ENCODE peak calls at places on chromosomes 5 and 9, in seven cellular contexts. One of them, this sample, is unnamed.

GRCh38 chr9:127451681-127452480 is 571 bp downstream of the LRSAM1 start:
- DNase-seq in heart left ventricle: peak; percentile 76
- DNase-seq in HCT116: no peak
- DNase-seq in uterus: peak; percentile 63
- DNase-seq in IMR-90: peak; percentile 57
- DNase-seq in GM12892: peak; percentile 49
- DNase-seq in sigmoid colon: peak; percentile 83
- DNase-seq in this sample: peak; percentile 91

GRCh38 chr9:104810421-104811339 is 46.8 kb downstream of the NIPSNAP3B start:
- DNase-seq in heart left ventricle: no peak
- DNase-seq in HCT116: no peak
- DNase-seq in uterus: no peak
- DNase-seq in IMR-90: peak; percentile 59
- DNase-seq in GM12892: no peak
- DNase-seq in sigmoid colon: no peak
- DNase-seq in this sample: peak; percentile 42

GRCh38 chr5:102823441-102823874 is 68.4 kb downstream of the PAM start:
- DNase-seq in heart left ventricle: no peak
- DNase-seq in HCT116: peak; percentile 13
- DNase-seq in uterus: no peak
- DNase-seq in IMR-90: peak; percentile 62
- DNase-seq in GM12892: no peak
- DNase-seq in sigmoid colon: no peak
- DNase-seq in this sample: no peak

GRCh38 chr5:60195083-60195482 is 301.6 kb upstream of the PDE4D start:
- DNase-seq in heart left ventricle: no peak
- DNase-seq in HCT116: no peak
- DNase-seq in uterus: no peak
- DNase-seq in IMR-90: no peak
- DNase-seq in GM12892: no peak
- DNase-seq in sigmoid colon: no peak
- DNase-seq in this sample: no peak

GRCh38 chr5:1508679-1509290 is 15.0 kb downstream of the LPCAT1 start:
- DNase-seq in heart left ventricle: no peak
- DNase-seq in HCT116: no peak
- DNase-seq in uterus: no peak
- DNase-seq in IMR-90: peak; percentile 30
- DNase-seq in GM12892: no peak
- DNase-seq in sigmoid colon: peak; percentile 55
- DNase-seq in this sample: no peak

GRCh38 chr5:36146390-36146789 is 5.3 kb downstream of the LMBRD2 start:
- DNase-seq in heart left ventricle: no peak
- DNase-seq in HCT116: no peak
- DNase-seq in uterus: no peak
- DNase-seq in IMR-90: no peak
- DNase-seq in GM12892: no peak
- DNase-seq in sigmoid colon: no peak
- DNase-seq in this sample: no peak

GRCh38 chr5:376951-377325 is 55.4 kb downstream of the AHRR start:
- DNase-seq in heart left ventricle: no peak
- DNase-seq in HCT116: no peak
- DNase-seq in uterus: no peak
- DNase-seq in IMR-90: no peak
- DNase-seq in GM12892: no peak
- DNase-seq in sigmoid colon: no peak
- DNase-seq in this sample: no peak

GRCh38 chr5:126471875-126472537 is 48.8 kb downstream of the GRAMD2B start:
- DNase-seq in heart left ventricle: no peak
- DNase-seq in HCT116: no peak
- DNase-seq in uterus: no peak
- DNase-seq in IMR-90: peak; percentile 88
- DNase-seq in GM12892: no peak
- DNase-seq in sigmoid colon: no peak
- DNase-seq in this sample: peak; percentile 43

GRCh38 chr5:39369123-39369815 is 5.0 kb upstream of the C9 start:
- DNase-seq in heart left ventricle: no peak
- DNase-seq in HCT116: no peak
- DNase-seq in uterus: no peak
- DNase-seq in IMR-90: no peak
- DNase-seq in GM12892: no peak
- DNase-seq in sigmoid colon: no peak
- DNase-seq in this sample: no peak

GRCh38 chr5:159104058-159104651 is 4.4 kb upstream of the EBF1 start:
- DNase-seq in heart left ventricle: peak; percentile 69
- DNase-seq in HCT116: no peak
- DNase-seq in uterus: peak; percentile 43
- DNase-seq in IMR-90: peak; percentile 21
- DNase-seq in GM12892: no peak
- DNase-seq in sigmoid colon: peak; percentile 75
- DNase-seq in this sample: no peak

DNA sequence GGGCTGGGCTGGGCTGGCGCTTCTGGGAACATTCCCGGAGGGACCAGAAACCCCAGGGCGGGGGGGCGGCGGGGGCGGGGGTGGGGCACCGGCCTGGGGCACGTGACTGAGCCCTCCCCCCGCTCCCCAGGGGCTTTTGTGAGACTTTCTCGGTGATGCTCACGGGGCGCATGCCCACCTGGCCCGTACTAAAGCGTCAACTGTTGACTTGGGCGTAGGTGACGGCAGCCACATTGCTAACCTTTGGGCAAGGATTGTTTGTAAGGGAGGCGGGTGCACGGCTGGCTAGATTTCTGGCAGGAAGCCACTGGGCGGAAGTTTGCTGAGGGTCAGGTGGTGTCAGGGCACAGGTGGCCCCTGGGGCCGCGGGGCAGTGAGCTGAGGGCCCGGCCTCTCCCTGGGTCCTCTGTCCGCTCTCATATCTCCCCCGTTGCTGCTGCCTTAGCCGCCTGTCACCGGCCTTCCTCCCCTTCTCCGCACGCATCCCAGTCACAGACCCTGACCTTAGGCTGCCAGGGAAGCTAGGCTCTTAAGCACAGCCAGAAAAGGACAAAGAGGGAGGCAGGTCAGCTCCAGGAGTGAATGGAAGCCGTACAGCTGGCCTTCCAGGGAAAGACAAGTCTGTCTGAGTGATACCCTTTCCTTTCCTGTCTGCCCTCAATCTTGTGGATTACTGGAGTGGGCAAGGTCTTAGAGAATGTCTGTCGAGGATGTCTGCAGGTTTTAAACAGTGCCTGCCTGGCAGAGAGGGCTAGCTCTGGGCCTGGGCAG is 812 bp downstream of the CACFD1 start:
- DNase-seq in heart left ventricle: no peak
- DNase-seq in HCT116: no peak
- DNase-seq in uterus: no peak
- DNase-seq in IMR-90: no peak
- DNase-seq in GM12892: peak; percentile 72
- DNase-seq in sigmoid colon: peak; percentile 86
- DNase-seq in this sample: peak; percentile 70
- TF ChIP-seq POLR2A in heart left ventricle: no peak
- TF ChIP-seq POLR2A in HCT116: no peak
- TF ChIP-seq POLR2A in uterus: no peak
- TF ChIP-seq POLR2A in IMR-90: no peak
- TF ChIP-seq POLR2A in GM12892: no peak
- TF ChIP-seq POLR2A in sigmoid colon: no peak
- TF ChIP-seq POLR2A in this sample: no peak

DNA sequence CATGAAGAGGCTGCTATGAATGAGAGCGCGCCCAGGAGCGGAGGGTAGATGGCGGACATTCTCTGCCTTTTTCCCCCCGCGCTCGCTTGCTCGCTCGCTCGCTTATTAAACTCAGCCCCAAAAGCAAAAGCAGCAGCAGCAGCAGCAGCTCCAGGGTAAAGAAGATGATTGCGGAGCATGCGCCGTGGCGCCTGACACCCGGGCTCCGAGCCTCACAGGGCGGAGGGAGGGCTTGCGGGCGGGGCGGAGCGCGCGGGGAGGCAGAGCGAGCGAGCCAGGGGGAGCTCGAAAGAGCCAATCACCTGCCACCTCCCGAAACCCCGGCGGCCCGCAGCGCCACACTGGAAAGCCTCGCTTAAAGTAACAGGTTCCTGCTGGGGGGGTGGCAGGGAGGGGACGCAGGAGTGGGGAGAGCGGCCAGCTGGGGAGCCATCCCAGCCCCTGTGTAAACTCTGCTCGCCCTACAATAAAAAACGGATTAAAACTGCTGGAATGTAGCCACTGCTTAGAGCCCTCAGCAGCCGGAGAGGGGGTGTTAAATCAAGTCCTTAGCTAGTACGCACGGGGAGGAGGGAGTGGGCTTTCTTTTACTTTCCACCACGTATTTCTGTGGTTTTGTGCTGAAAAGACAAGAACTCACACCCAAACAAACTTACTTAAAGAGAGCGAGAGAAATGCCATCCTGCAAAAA is at the start of gene MLLT3:
- DNase-seq in heart left ventricle: peak; percentile 99
- DNase-seq in HCT116: peak; percentile 84
- DNase-seq in uterus: peak; percentile 97
- DNase-seq in IMR-90: peak; percentile 95
- DNase-seq in GM12892: peak; percentile 81
- DNase-seq in sigmoid colon: peak; percentile 98
- DNase-seq in this sample: peak; percentile 94
- TF ChIP-seq POLR2A in heart left ventricle: peak; percentile 73
- TF ChIP-seq POLR2A in HCT116: peak; percentile 24
- TF ChIP-seq POLR2A in uterus: peak; percentile 84
- TF ChIP-seq POLR2A in IMR-90: no peak
- TF ChIP-seq POLR2A in GM12892: peak; percentile 51
- TF ChIP-seq POLR2A in sigmoid colon: peak; percentile 76
- TF ChIP-seq POLR2A in this sample: no peak

DNA sequence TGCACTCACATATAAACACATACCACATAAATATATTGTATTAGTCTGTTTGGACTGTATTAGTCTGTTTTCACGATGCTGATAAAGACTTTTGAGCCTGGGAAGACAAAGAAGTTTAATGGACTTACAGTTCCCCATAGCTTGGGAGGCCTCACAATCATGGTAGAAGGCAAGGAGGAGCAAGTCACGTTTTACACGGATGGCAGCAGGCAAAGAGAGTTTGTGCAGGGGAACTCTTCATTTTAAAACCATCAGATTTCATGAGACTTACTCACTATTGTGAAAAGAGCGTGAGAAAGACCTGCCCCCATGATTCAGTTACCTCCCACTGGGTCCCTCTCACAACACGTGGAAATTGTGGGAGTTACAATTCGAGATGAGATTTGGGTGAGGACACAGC is 133.4 kb downstream of the FER start:
- DNase-seq in heart left ventricle: no peak
- DNase-seq in HCT116: no peak
- DNase-seq in uterus: no peak
- DNase-seq in IMR-90: no peak
- DNase-seq in GM12892: no peak
- DNase-seq in sigmoid colon: no peak
- DNase-seq in this sample: no peak
- TF ChIP-seq POLR2A in heart left ventricle: no peak
- TF ChIP-seq POLR2A in HCT116: no peak
- TF ChIP-seq POLR2A in uterus: no peak
- TF ChIP-seq POLR2A in IMR-90: no peak
- TF ChIP-seq POLR2A in GM12892: no peak
- TF ChIP-seq POLR2A in sigmoid colon: no peak
- TF ChIP-seq POLR2A in this sample: no peak

GRCh38 chr9:83061036-83061435 is 1.9 kb downstream of the RASEF start:
- DNase-seq in heart left ventricle: no peak
- DNase-seq in HCT116: no peak
- DNase-seq in uterus: no peak
- DNase-seq in IMR-90: peak; percentile 6
- DNase-seq in GM12892: no peak
- DNase-seq in sigmoid colon: no peak
- DNase-seq in this sample: no peak
- TF ChIP-seq POLR2A in heart left ventricle: no peak
- TF ChIP-seq POLR2A in HCT116: no peak
- TF ChIP-seq POLR2A in uterus: no peak
- TF ChIP-seq POLR2A in IMR-90: no peak
- TF ChIP-seq POLR2A in GM12892: no peak
- TF ChIP-seq POLR2A in sigmoid colon: no peak
- TF ChIP-seq POLR2A in this sample: no peak

GRCh38 chr5:43647789-43648188 is 44.8 kb downstream of the NNT start:
- DNase-seq in heart left ventricle: no peak
- DNase-seq in HCT116: no peak
- DNase-seq in uterus: no peak
- DNase-seq in IMR-90: no peak
- DNase-seq in GM12892: no peak
- DNase-seq in sigmoid colon: no peak
- DNase-seq in this sample: no peak
- TF ChIP-seq POLR2A in heart left ventricle: no peak
- TF ChIP-seq POLR2A in HCT116: no peak
- TF ChIP-seq POLR2A in uterus: no peak
- TF ChIP-seq POLR2A in IMR-90: no peak
- TF ChIP-seq POLR2A in GM12892: no peak
- TF ChIP-seq POLR2A in sigmoid colon: no peak
- TF ChIP-seq POLR2A in this sample: no peak

GRCh38 chr5:141729387-141730006 is 47.5 kb upstream of the ARAP3 start:
- DNase-seq in heart left ventricle: no peak
- DNase-seq in HCT116: no peak
- DNase-seq in uterus: no peak
- DNase-seq in IMR-90: no peak
- DNase-seq in GM12892: no peak
- DNase-seq in sigmoid colon: no peak
- DNase-seq in this sample: no peak
- TF ChIP-seq POLR2A in heart left ventricle: no peak
- TF ChIP-seq POLR2A in HCT116: no peak
- TF ChIP-seq POLR2A in uterus: no peak
- TF ChIP-seq POLR2A in IMR-90: no peak
- TF ChIP-seq POLR2A in GM12892: no peak
- TF ChIP-seq POLR2A in sigmoid colon: no peak
- TF ChIP-seq POLR2A in this sample: no peak

GRCh38 chr9:134379774-134380431 is 53.6 kb downstream of the RXRA start:
- DNase-seq in heart left ventricle: no peak
- DNase-seq in HCT116: peak; percentile 47
- DNase-seq in uterus: no peak
- DNase-seq in IMR-90: no peak
- DNase-seq in GM12892: no peak
- DNase-seq in sigmoid colon: no peak
- DNase-seq in this sample: peak; percentile 99
- TF ChIP-seq POLR2A in heart left ventricle: no peak
- TF ChIP-seq POLR2A in HCT116: no peak
- TF ChIP-seq POLR2A in uterus: no peak
- TF ChIP-seq POLR2A in IMR-90: no peak
- TF ChIP-seq POLR2A in GM12892: no peak
- TF ChIP-seq POLR2A in sigmoid colon: no peak
- TF ChIP-seq POLR2A in this sample: no peak

GRCh38 chr9:92974696-92975451 is 27.6 kb downstream of the FGD3 start:
- DNase-seq in heart left ventricle: no peak
- DNase-seq in HCT116: no peak
- DNase-seq in uterus: no peak
- DNase-seq in IMR-90: no peak
- DNase-seq in GM12892: no peak
- DNase-seq in sigmoid colon: no peak
- DNase-seq in this sample: no peak

GRCh38 chr9:92975452-92975770 is 28.1 kb downstream of the FGD3 start:
- DNase-seq in heart left ventricle: no peak
- DNase-seq in HCT116: no peak
- DNase-seq in uterus: no peak
- DNase-seq in IMR-90: no peak
- DNase-seq in GM12892: no peak
- DNase-seq in sigmoid colon: no peak
- DNase-seq in this sample: no peak

GRCh38 chr9:92976436-92976835 is 29.1 kb downstream of the FGD3 start:
- DNase-seq in heart left ventricle: no peak
- DNase-seq in HCT116: no peak
- DNase-seq in uterus: no peak
- DNase-seq in IMR-90: no peak
- DNase-seq in GM12892: no peak
- DNase-seq in sigmoid colon: no peak
- DNase-seq in this sample: no peak

GRCh38 chr9:92973700-92974099 is 26.4 kb downstream of the FGD3 start:
- DNase-seq in heart left ventricle: no peak
- DNase-seq in HCT116: no peak
- DNase-seq in uterus: no peak
- DNase-seq in IMR-90: no peak
- DNase-seq in GM12892: no peak
- DNase-seq in sigmoid colon: no peak
- DNase-seq in this sample: no peak

GRCh38 chr9:92974161-92974661 is 26.9 kb downstream of the FGD3 start:
- DNase-seq in heart left ventricle: no peak
- DNase-seq in HCT116: no peak
- DNase-seq in uterus: no peak
- DNase-seq in IMR-90: no peak
- DNase-seq in GM12892: no peak
- DNase-seq in sigmoid colon: no peak
- DNase-seq in this sample: no peak
- TF ChIP-seq POLR2A in heart left ventricle: no peak
- TF ChIP-seq POLR2A in HCT116: no peak
- TF ChIP-seq POLR2A in uterus: no peak
- TF ChIP-seq POLR2A in IMR-90: no peak
- TF ChIP-seq POLR2A in GM12892: no peak
- TF ChIP-seq POLR2A in sigmoid colon: no peak
- TF ChIP-seq POLR2A in this sample: no peak

This sample was measured in H54.